ENCODE peak calls at places on chromosomes 2 and 18, in nine cellular contexts. One of them, this sample, is unnamed. For H3K4me1, the result is how much of the 10 kb centered on the place peaks cover.

GRCh38 chr2:188364033-188364432 is 72.4 kb downstream of the GULP1 start:
- DNase-seq in uterus: no peak
- DNase-seq in ovary: no peak
- DNase-seq in stomach: no peak
- DNase-seq in cardiac muscle cell: no peak
- DNase-seq in SK-N-SH: no peak
- DNase-seq in upper lobe of right lung: no peak
- DNase-seq in GM23248: no peak
- DNase-seq in PC-9: no peak
- DNase-seq in this sample: no peak

GRCh38 chr2:208568203-208568602 is 161.6 kb downstream of the PTH2R start:
- DNase-seq in uterus: no peak
- DNase-seq in ovary: no peak
- DNase-seq in stomach: no peak
- DNase-seq in cardiac muscle cell: no peak
- DNase-seq in SK-N-SH: no peak
- DNase-seq in upper lobe of right lung: no peak
- DNase-seq in GM23248: no peak
- DNase-seq in PC-9: no peak
- DNase-seq in this sample: no peak

GRCh38 chr2:19988600-19988999 is 1.3 kb downstream of the WDR35 start:
- DNase-seq in uterus: no peak
- DNase-seq in ovary: no peak
- DNase-seq in stomach: no peak
- DNase-seq in cardiac muscle cell: no peak
- DNase-seq in SK-N-SH: no peak
- DNase-seq in upper lobe of right lung: no peak
- DNase-seq in GM23248: peak
- DNase-seq in PC-9: no peak
- DNase-seq in this sample: no peak

GRCh38 chr18:12438257-12438656 is 30.5 kb downstream of the PRELID3A start:
- DNase-seq in uterus: no peak
- DNase-seq in ovary: no peak
- DNase-seq in stomach: no peak
- DNase-seq in cardiac muscle cell: no peak
- DNase-seq in SK-N-SH: no peak
- DNase-seq in upper lobe of right lung: no peak
- DNase-seq in GM23248: no peak
- DNase-seq in PC-9: no peak
- DNase-seq in this sample: no peak

GRCh38 chr2:128302011-128302743 is 16.5 kb downstream of the HS6ST1 start:
- DNase-seq in uterus: no peak
- DNase-seq in ovary: no peak
- DNase-seq in stomach: no peak
- DNase-seq in cardiac muscle cell: no peak
- DNase-seq in SK-N-SH: no peak
- DNase-seq in upper lobe of right lung: no peak
- DNase-seq in GM23248: peak
- DNase-seq in PC-9: peak
- DNase-seq in this sample: no peak

GRCh38 chr2:113218283-113219091 is 44.7 kb downstream of the PSD4 start:
- DNase-seq in uterus: no peak
- DNase-seq in ovary: no peak
- DNase-seq in stomach: no peak
- DNase-seq in cardiac muscle cell: no peak
- DNase-seq in SK-N-SH: no peak
- DNase-seq in upper lobe of right lung: peak
- DNase-seq in GM23248: peak
- DNase-seq in PC-9: no peak
- DNase-seq in this sample: no peak

GRCh38 chr18:58687871-58688308 is 16.6 kb downstream of the MALT1 start:
- DNase-seq in uterus: no peak
- DNase-seq in ovary: no peak
- DNase-seq in stomach: no peak
- DNase-seq in cardiac muscle cell: no peak
- DNase-seq in SK-N-SH: no peak
- DNase-seq in upper lobe of right lung: no peak
- DNase-seq in GM23248: no peak
- DNase-seq in PC-9: no peak
- DNase-seq in this sample: no peak

GRCh38 chr2:221562226-221562625 is 9.9 kb downstream of the EPHA4 start:
- DNase-seq in uterus: no peak
- DNase-seq in ovary: no peak
- DNase-seq in stomach: no peak
- DNase-seq in cardiac muscle cell: no peak
- DNase-seq in SK-N-SH: no peak
- DNase-seq in upper lobe of right lung: no peak
- DNase-seq in GM23248: no peak
- DNase-seq in PC-9: no peak
- DNase-seq in this sample: peak

GRCh38 chr2:107091163-107091864 is 205.3 kb upstream of the ST6GAL2 start:
- DNase-seq in uterus: no peak
- DNase-seq in ovary: no peak
- DNase-seq in stomach: no peak
- DNase-seq in cardiac muscle cell: peak
- DNase-seq in SK-N-SH: no peak
- DNase-seq in upper lobe of right lung: no peak
- DNase-seq in GM23248: no peak
- DNase-seq in PC-9: no peak
- DNase-seq in this sample: no peak

GRCh38 chr2:152062130-152063091 is 36.4 kb downstream of the CACNB4 start:
- DNase-seq in uterus: peak
- DNase-seq in ovary: no peak
- DNase-seq in stomach: no peak
- DNase-seq in cardiac muscle cell: peak
- DNase-seq in SK-N-SH: no peak
- DNase-seq in upper lobe of right lung: no peak
- DNase-seq in GM23248: peak
- DNase-seq in PC-9: no peak
- DNase-seq in this sample: peak

GRCh38 chr2:73253901-73254300 is 19.8 kb downstream of the CCT7 start:
- DNase-seq in uterus: no peak
- DNase-seq in ovary: no peak
- DNase-seq in stomach: no peak
- DNase-seq in cardiac muscle cell: no peak
- DNase-seq in SK-N-SH: no peak
- DNase-seq in upper lobe of right lung: peak
- DNase-seq in GM23248: no peak
- DNase-seq in PC-9: peak
- DNase-seq in this sample: no peak

GRCh38 chr2:201129044-201129505 is 13.1 kb downstream of the CFLAR start:
- DNase-seq in uterus: no peak
- DNase-seq in ovary: no peak
- DNase-seq in stomach: peak
- DNase-seq in cardiac muscle cell: peak
- DNase-seq in SK-N-SH: no peak
- DNase-seq in upper lobe of right lung: no peak
- DNase-seq in GM23248: peak
- DNase-seq in PC-9: peak
- DNase-seq in this sample: peak

GRCh38 chr2:1799174-1799573 is 54.9 kb upstream of the PXDN start:
- DNase-seq in uterus: no peak
- DNase-seq in ovary: no peak
- DNase-seq in stomach: no peak
- DNase-seq in cardiac muscle cell: no peak
- DNase-seq in SK-N-SH: no peak
- DNase-seq in upper lobe of right lung: no peak
- DNase-seq in GM23248: no peak
- DNase-seq in PC-9: no peak
- DNase-seq in this sample: no peak
- H3K4me1 ChIP-seq in uterus: under half
- H3K4me1 ChIP-seq in ovary: under half
- H3K4me1 ChIP-seq in stomach: under half
- H3K4me1 ChIP-seq in cardiac muscle cell: under half
- H3K4me1 ChIP-seq in SK-N-SH: under half
- H3K4me1 ChIP-seq in upper lobe of right lung: under half
- H3K4me1 ChIP-seq in GM23248: under half
- H3K4me1 ChIP-seq in PC-9: under half
- H3K4me1 ChIP-seq in this sample: under half

DNA sequence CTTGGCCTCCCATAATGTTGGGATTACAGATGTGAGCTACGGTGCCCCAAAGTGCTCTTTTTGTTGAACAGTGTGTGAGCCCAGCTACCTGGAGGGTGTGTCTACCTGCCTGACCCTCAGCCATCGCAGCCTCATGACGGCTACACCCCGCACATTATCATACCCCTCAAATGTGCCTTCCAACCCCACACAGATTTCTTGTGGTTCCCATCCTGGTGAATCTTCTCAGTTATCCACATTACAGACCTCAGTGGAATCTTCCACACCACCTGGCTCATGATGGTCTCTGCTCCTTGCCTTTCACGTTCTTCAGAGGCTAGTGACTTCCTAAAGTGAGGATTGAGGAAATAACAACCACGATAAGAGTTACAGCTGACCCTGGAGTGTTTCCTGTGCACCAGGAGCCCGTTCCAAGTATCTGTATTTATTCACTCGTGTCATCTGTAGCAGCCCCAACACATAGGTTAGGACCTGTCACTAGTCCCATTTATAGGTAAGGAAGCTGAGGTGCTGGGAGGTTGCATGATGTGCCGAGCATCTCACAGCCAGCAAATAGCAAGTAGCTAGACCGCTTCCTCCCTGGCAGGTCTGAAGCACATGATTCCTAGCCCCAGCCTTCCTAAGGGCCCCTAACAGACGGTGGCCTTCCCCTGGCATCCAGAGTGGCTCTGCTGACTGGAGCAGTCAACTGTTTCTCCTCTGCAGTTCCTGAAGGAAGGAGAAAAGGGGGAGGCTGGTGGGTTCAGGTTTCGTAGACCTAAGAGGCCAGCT is 47.3 kb downstream of the TCF7L1 start:
- DNase-seq in uterus: no peak
- DNase-seq in ovary: no peak
- DNase-seq in stomach: no peak
- DNase-seq in cardiac muscle cell: no peak
- DNase-seq in SK-N-SH: no peak
- DNase-seq in upper lobe of right lung: no peak
- DNase-seq in GM23248: no peak
- DNase-seq in PC-9: no peak
- DNase-seq in this sample: no peak
- H3K4me1 ChIP-seq in uterus: under half
- H3K4me1 ChIP-seq in ovary: under half
- H3K4me1 ChIP-seq in stomach: under half
- H3K4me1 ChIP-seq in cardiac muscle cell: under half
- H3K4me1 ChIP-seq in SK-N-SH: under half
- H3K4me1 ChIP-seq in upper lobe of right lung: under half
- H3K4me1 ChIP-seq in GM23248: under half
- H3K4me1 ChIP-seq in PC-9: under half
- H3K4me1 ChIP-seq in this sample: under half

GRCh38 chr2:43225093-43225787 is 1.2 kb downstream of the ZFP36L2 start:
- DNase-seq in uterus: peak
- DNase-seq in ovary: peak
- DNase-seq in stomach: peak
- DNase-seq in cardiac muscle cell: peak
- DNase-seq in SK-N-SH: peak
- DNase-seq in upper lobe of right lung: peak
- DNase-seq in GM23248: peak
- DNase-seq in PC-9: peak
- DNase-seq in this sample: peak

GRCh38 chr2:43224571-43225092 is 1.8 kb downstream of the ZFP36L2 start:
- DNase-seq in uterus: no peak
- DNase-seq in ovary: no peak
- DNase-seq in stomach: no peak
- DNase-seq in cardiac muscle cell: peak
- DNase-seq in SK-N-SH: peak
- DNase-seq in upper lobe of right lung: peak
- DNase-seq in GM23248: peak
- DNase-seq in PC-9: no peak
- DNase-seq in this sample: no peak

GRCh38 chr2:43223412-43224040 is 2.9 kb downstream of the ZFP36L2 start:
- DNase-seq in uterus: no peak
- DNase-seq in ovary: no peak
- DNase-seq in stomach: no peak
- DNase-seq in cardiac muscle cell: peak
- DNase-seq in SK-N-SH: no peak
- DNase-seq in upper lobe of right lung: no peak
- DNase-seq in GM23248: peak
- DNase-seq in PC-9: no peak
- DNase-seq in this sample: no peak

GRCh38 chr2:43222472-43223146 is 3.8 kb downstream of the ZFP36L2 start:
- DNase-seq in uterus: no peak
- DNase-seq in ovary: no peak
- DNase-seq in stomach: no peak
- DNase-seq in cardiac muscle cell: peak
- DNase-seq in SK-N-SH: no peak
- DNase-seq in upper lobe of right lung: no peak
- DNase-seq in GM23248: peak
- DNase-seq in PC-9: no peak
- DNase-seq in this sample: no peak

GRCh38 chr2:43224131-43224570 is 2.3 kb downstream of the ZFP36L2 start:
- DNase-seq in uterus: peak
- DNase-seq in ovary: peak
- DNase-seq in stomach: peak
- DNase-seq in cardiac muscle cell: peak
- DNase-seq in SK-N-SH: peak
- DNase-seq in upper lobe of right lung: peak
- DNase-seq in GM23248: peak
- DNase-seq in PC-9: peak
- DNase-seq in this sample: no peak
- H3K4me1 ChIP-seq in uterus: under half
- H3K4me1 ChIP-seq in ovary: under half
- H3K4me1 ChIP-seq in stomach: half or more
- H3K4me1 ChIP-seq in cardiac muscle cell: half or more
- H3K4me1 ChIP-seq in SK-N-SH: under half
- H3K4me1 ChIP-seq in upper lobe of right lung: half or more
- H3K4me1 ChIP-seq in GM23248: under half
- H3K4me1 ChIP-seq in PC-9: under half
- H3K4me1 ChIP-seq in this sample: under half

DNA sequence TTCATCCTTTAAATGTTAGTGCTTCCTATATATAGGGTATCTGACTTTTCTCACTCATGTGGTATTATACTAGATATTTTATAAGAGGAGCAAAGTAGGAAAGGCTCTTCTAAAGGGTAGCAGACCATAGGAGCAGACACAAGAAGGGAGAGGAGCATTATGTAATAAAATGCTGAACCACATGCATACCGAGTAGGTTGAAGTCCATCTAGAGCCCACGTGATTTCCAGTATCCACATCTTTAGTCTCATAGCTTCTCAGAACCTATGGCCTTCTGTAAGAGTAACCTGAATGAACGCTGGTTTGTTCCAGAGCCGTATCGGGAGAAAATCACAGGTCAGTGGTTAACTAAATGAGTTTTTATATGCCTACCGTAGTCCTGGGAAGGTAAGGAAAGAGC is 85.9 kb downstream of the MAP3K20 start:
- DNase-seq in uterus: no peak
- DNase-seq in ovary: no peak
- DNase-seq in stomach: no peak
- DNase-seq in cardiac muscle cell: no peak
- DNase-seq in SK-N-SH: no peak
- DNase-seq in upper lobe of right lung: no peak
- DNase-seq in GM23248: no peak
- DNase-seq in PC-9: no peak
- DNase-seq in this sample: no peak
- H3K4me1 ChIP-seq in uterus: under half
- H3K4me1 ChIP-seq in ovary: under half
- H3K4me1 ChIP-seq in stomach: under half
- H3K4me1 ChIP-seq in cardiac muscle cell: under half
- H3K4me1 ChIP-seq in SK-N-SH: under half
- H3K4me1 ChIP-seq in upper lobe of right lung: under half
- H3K4me1 ChIP-seq in GM23248: under half
- H3K4me1 ChIP-seq in PC-9: under half
- H3K4me1 ChIP-seq in this sample: under half

GRCh38 chr18:46261799-46262198 is 157.6 kb downstream of the HAUS1 start:
- DNase-seq in uterus: no peak
- DNase-seq in ovary: no peak
- DNase-seq in stomach: no peak
- DNase-seq in cardiac muscle cell: no peak
- DNase-seq in SK-N-SH: no peak
- DNase-seq in upper lobe of right lung: no peak
- DNase-seq in GM23248: peak
- DNase-seq in PC-9: no peak
- DNase-seq in this sample: peak
- H3K4me1 ChIP-seq in uterus: under half
- H3K4me1 ChIP-seq in ovary: under half
- H3K4me1 ChIP-seq in stomach: under half
- H3K4me1 ChIP-seq in cardiac muscle cell: under half
- H3K4me1 ChIP-seq in SK-N-SH: under half
- H3K4me1 ChIP-seq in upper lobe of right lung: under half
- H3K4me1 ChIP-seq in GM23248: under half
- H3K4me1 ChIP-seq in PC-9: under half
- H3K4me1 ChIP-seq in this sample: under half